ENCODE peak calls at places on chromosomes 13 and 19, in five cellular contexts. Z, R, O, S and A are unnamed samples. For H3K9me3, the result is how much of the 10 kb centered on the place peaks cover.

GRCh38 chr19:30107351-30107750 is 165.3 kb downstream of the URI1 start:
- DNase-seq in S (no peak), R (no peak), O (no peak), Z (no peak), A (no peak)

GRCh38 chr19:14686411-14686810 is 3.4 kb upstream of the ZNF333 start:
- DNase-seq in O (peak), Z (no peak), R (no peak), S (peak), A (no peak)

GRCh38 chr19:53224606-53225005 is 30.1 kb downstream of the ZNF677 start:
- DNase-seq in R (no peak), S (no peak), O (no peak), Z (no peak), A (no peak)

GRCh38 chr19:47497821-47498520 is 14.0 kb upstream of the KPTN start:
- DNase-seq in Z (no peak), R (no peak), O (no peak), S (no peak), A (no peak)

GRCh38 chr19:2616741-2617392 is 85.6 kb downstream of the GNG7 start:
- DNase-seq in R (no peak), O (peak), Z (peak), S (no peak), A (peak)

GRCh38 chr19:52140077-52140710 is 456 bp upstream of the ZNF616 start:
- DNase-seq in S (no peak), R (no peak), O (no peak), Z (no peak), A (no peak)

GRCh38 chr13:76519685-76520084 is 366.5 kb downstream of the KCTD12 start:
- DNase-seq in Z (no peak), S (no peak), R (no peak), O (no peak), A (no peak)

GRCh38 chr13:40488869-40489391 is 177.5 kb downstream of the FOXO1 start:
- DNase-seq in Z (no peak), R (no peak), S (no peak), O (no peak), A (no peak)

GRCh38 chr13:82259284-82259683 is 1623.0 kb downstream of the SLITRK1 start:
- DNase-seq in R (no peak), Z (no peak), O (no peak), S (no peak), A (no peak)

GRCh38 chr13:41668130-41668757 is 210.9 kb downstream of the RGCC start:
- DNase-seq in R (peak), S (peak), Z (peak), O (peak), A (peak)

GRCh38 chr13:97067342-97067895 is 73.1 kb upstream of the OXGR1 start:
- DNase-seq in Z (no peak), R (no peak), S (no peak), O (no peak), A (no peak)

GRCh38 chr19:38658462-38659306 is 11.2 kb downstream of the ACTN4 start:
- DNase-seq in R (no peak), O (no peak), Z (peak), S (peak), A (peak)

GRCh38 chr13:46698015-46698414 is 98.9 kb downstream of the ESD start:
- DNase-seq in S (no peak), Z (peak), R (peak), O (no peak), A (no peak)

GRCh38 chr19:37999309-38000213 is 92.6 kb downstream of the SIPA1L3 start:
- DNase-seq in S (no peak), R (peak), O (no peak), Z (no peak), A (no peak)

GRCh38 chr13:77979721-77980377 is 61.2 kb upstream of the EDNRB start:
- DNase-seq in S (no peak), Z (no peak), R (no peak), O (no peak), A (no peak)

GRCh38 chr19:4539697-4540581 is at the start of gene LRG1:
- DNase-seq in R (no peak), Z (peak), S (no peak), O (peak), A (peak)

GRCh38 chr19:52138614-52139290 is 986 bp downstream of the ZNF616 start:
- DNase-seq in O (no peak), R (no peak), S (no peak), Z (no peak), A (no peak)

GRCh38 chr13:100159584-100159983 is 70.7 kb downstream of the PCCA start:
- DNase-seq in Z (no peak), S (no peak), O (no peak), R (no peak), A (no peak)

GRCh38 chr19:10784257-10784656 is 51.8 kb downstream of the TMED1 start:
- DNase-seq in S (no peak), Z (no peak), R (no peak), O (no peak), A (peak)

GRCh38 chr13:39311619-39312018 is 273.4 kb downstream of the NHLRC3 start:
- DNase-seq in O (no peak), R (no peak), Z (no peak), S (no peak), A (no peak)

GRCh38 chr19:3378352-3379146 is 12.2 kb downstream of the NFIC start:
- DNase-seq in S (no peak), Z (no peak), O (no peak), R (no peak), A (no peak)

GRCh38 chr19:39093761-39094160 is 9.6 kb downstream of the ACP7 start:
- DNase-seq in O (no peak), Z (no peak), S (peak), R (no peak), A (no peak)

GRCh38 chr13:61188057-61188456 is 227.6 kb downstream of the PCDH20 start:
- DNase-seq in R (no peak), Z (no peak), O (no peak), S (no peak), A (no peak)

GRCh38 chr13:51559916-51560315 is 24.3 kb upstream of the WDFY2 start:
- DNase-seq in O (no peak), S (no peak), Z (no peak), R (no peak), A (no peak)

GRCh38 chr19:19528721-19529490 is at the start of gene YJEFN3:
- DNase-seq in S (no peak), Z (no peak), O (no peak), R (no peak), A (no peak)

GRCh38 chr19:6987850-6988249 is 33.4 kb downstream of the MBD3L2B start:
- DNase-seq in S (no peak), Z (no peak), R (no peak), O (no peak), A (no peak)

GRCh38 chr13:41284512-41285288 is 21.3 kb upstream of the MTRF1 start:
- DNase-seq in R (no peak), S (peak), O (no peak), Z (peak), A (no peak)

GRCh38 chr13:84446972-84447700 is 564.9 kb upstream of the SLITRK1 start:
- DNase-seq in O (no peak), S (no peak), Z (no peak), R (no peak), A (no peak)

GRCh38 chr13:33158271-33158670 is 127.3 kb downstream of the STARD13 start:
- DNase-seq in Z (no peak), O (no peak), S (no peak), R (no peak), A (no peak)
- H3K9me3 ChIP-seq in Z (under half), O (under half), S (under half), R (under half), A (under half)

DNA sequence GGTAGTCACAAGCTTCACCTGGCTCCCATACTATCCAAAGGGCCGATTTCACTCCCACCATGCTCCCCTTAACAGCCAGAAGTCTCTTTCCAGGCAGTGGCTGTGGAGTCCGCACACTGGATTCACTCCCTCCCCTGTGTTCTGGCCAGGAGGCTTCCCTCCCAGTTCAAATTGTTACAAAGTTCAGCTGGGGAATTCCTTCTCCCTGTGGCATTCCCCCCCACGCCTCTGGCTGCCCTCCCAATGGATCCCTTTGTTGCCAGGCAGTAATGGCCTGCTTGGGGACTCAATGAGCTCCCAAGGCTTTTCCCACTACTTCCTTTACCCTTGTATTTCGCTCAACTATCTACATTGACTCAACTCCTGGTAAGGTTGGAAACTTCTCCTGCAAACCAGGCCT is 1921.4 kb upstream of the PCDH20 start:
- DNase-seq in S (no peak), Z (no peak), R (no peak), O (no peak), A (no peak)
- H3K9me3 ChIP-seq in S (under half), Z (under half), R (under half), O (under half), A (under half)

GRCh38 chr19:58166268-58166667 is 15.7 kb upstream of the ZNF329 start:
- DNase-seq in R (no peak), O (no peak), Z (no peak), S (no peak), A (no peak)

GRCh38 chr19:58166708-58167280 is 16.1 kb upstream of the ZNF274 start:
- DNase-seq in S (no peak), R (no peak), O (no peak), Z (no peak), A (no peak)

GRCh38 chr19:58170860-58171259 is 12.0 kb upstream of the ZNF274 start:
- DNase-seq in R (no peak), O (no peak), Z (no peak), S (peak), A (no peak)
- H3K9me3 ChIP-seq in R (half or more), O (under half), Z (half or more), S (under half), A (under half)

GRCh38 chr19:27844261-27844660 is 1368.7 kb downstream of the UQCRFS1 start:
- DNase-seq in Z (no peak), R (no peak), S (no peak), O (no peak), A (no peak)

GRCh38 chr19:27846944-27847343 is 1366.0 kb downstream of the UQCRFS1 start:
- DNase-seq in Z (no peak), O (no peak), S (no peak), R (no peak), A (no peak)

GRCh38 chr19:27843861-27844260 is 1369.1 kb downstream of the UQCRFS1 start:
- DNase-seq in S (no peak), O (no peak), R (no peak), Z (no peak), A (no peak)
- H3K9me3 ChIP-seq in S (under half), O (under half), R (under half), Z (under half), A (under half)

GRCh38 chr19:43841990-43842389 is 14.9 kb downstream of the ZNF283 start:
- DNase-seq in O (peak), R (no peak), Z (no peak), S (no peak), A (no peak)
- H3K9me3 ChIP-seq in O (under half), R (half or more), Z (half or more), S (half or more), A (under half)

GRCh38 chr13:35727881-35728280 is 251.4 kb upstream of the MAB21L1 start:
- DNase-seq in O (no peak), R (no peak), Z (no peak), S (peak), A (no peak)

GRCh38 chr13:35733832-35734231 is 257.3 kb upstream of the MAB21L1 start:
- DNase-seq in S (no peak), O (no peak), R (no peak), Z (no peak), A (no peak)

GRCh38 chr13:35731471-35731870 is 255.0 kb upstream of the MAB21L1 start:
- DNase-seq in S (no peak), R (no peak), O (no peak), Z (no peak), A (no peak)

GRCh38 chr13:35732565-35732964 is 256.1 kb upstream of the MAB21L1 start:
- DNase-seq in O (no peak), R (no peak), S (no peak), Z (no peak), A (no peak)

GRCh38 chr13:35729926-35730627 is 253.6 kb upstream of the MAB21L1 start:
- DNase-seq in O (no peak), S (no peak), Z (no peak), R (peak), A (no peak)
- H3K9me3 ChIP-seq in O (under half), S (under half), Z (under half), R (under half), A (under half)

DNA sequence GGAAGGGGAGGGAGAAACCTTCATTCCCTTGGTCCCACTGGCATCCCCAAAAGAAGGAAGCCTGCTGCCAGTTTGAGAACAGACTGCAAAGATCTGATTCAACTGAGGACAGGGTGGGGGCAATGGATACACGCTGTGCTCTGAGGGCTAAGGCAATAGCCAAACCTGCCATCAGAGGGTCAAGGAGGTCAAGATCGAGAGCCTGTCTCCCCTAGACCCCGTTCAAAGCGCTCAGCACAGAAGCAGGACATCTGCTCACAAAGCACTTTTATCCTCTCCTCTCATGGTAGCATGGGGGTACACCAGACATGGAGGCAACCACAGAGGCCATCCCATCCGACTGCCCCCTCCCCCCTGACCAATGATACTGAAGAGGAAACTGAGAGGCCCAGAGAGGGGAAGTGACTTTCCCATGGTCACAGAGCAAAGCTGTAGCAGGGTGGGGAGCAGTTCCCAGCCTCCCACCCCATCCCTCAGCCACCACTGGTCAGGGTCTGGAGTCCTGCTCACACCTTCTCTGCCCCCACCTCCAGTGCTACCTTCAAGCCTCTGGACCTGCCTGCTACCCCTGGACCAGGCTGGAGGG is 11.1 kb downstream of the POU2F2 start:
- DNase-seq in O (no peak), Z (no peak), R (no peak), S (no peak), A (no peak)
- H3K9me3 ChIP-seq in O (under half), Z (under half), R (under half), S (under half), A (under half)

GRCh38 chr19:55750715-55751114 is 8.2 kb upstream of the RFPL4A start:
- DNase-seq in R (no peak), Z (no peak), S (no peak), O (no peak), A (no peak)
- H3K9me3 ChIP-seq in R (under half), Z (under half), S (under half), O (under half), A (under half)